ENCODE peak calls at places on chromosomes 12 and 14, in five cellular contexts. B is stimulated activated CD8-positive, alpha-beta memory T cell treated with anti-CD3 and anti-CD28 coated beads, Interleukin-15, amount 100 ng/mL, for 24 hours; M is Right ventricle myocardium superior; W is stimulated activated CD4-positive, alpha-beta T cell treated with anti-CD3 and anti-CD28 coated beads, Interleukin-12 subunit alpha, Interleukin-12 subunit beta, amount 100 ng/mL, for 48 hours; K is NCI-H1436. X is an unnamed sample.

GRCh38 chr14:56300495-56300894 is 182.3 kb downstream of the PELI2 start:
- DNase-seq in M (no peak), B (no peak), K (no peak), W (no peak), X (no peak)

GRCh38 chr14:22118894-22119477 is 445.4 kb upstream of the OR4E1 start:
- DNase-seq in W (no peak), B (no peak), K (no peak), M (no peak), X (no peak)

GRCh38 chr12:58142991-58143390 is 201.6 kb downstream of the ATP23 start:
- DNase-seq in W (no peak), B (no peak), K (no peak), M (no peak), X (no peak)

GRCh38 chr14:71206766-71207371 is 299.6 kb downstream of the PCNX1 start:
- DNase-seq in K (no peak), M (peak; percentile 63), W (no peak), B (no peak), X (no peak)

GRCh38 chr14:78310263-78310662 is 140.1 kb downstream of the NRXN3 start:
- DNase-seq in B (no peak), K (peak; percentile 75), W (no peak), M (no peak), X (no peak)

GRCh38 chr14:49970474-49971147 is 77.7 kb downstream of the ARF6 start:
- DNase-seq in W (no peak), K (no peak), M (no peak), B (no peak), X (no peak)

GRCh38 chr12:101485015-101485414 is 9.9 kb downstream of the SPIC start:
- DNase-seq in W (no peak), K (no peak), M (no peak), B (no peak), X (no peak)

GRCh38 chr12:58995964-58996363 is 75.7 kb upstream of the LRIG3 start:
- DNase-seq in B (no peak), W (no peak), K (no peak), M (no peak), X (no peak)

GRCh38 chr12:79549531-79550271 is 141.1 kb downstream of the PAWR start:
- DNase-seq in B (no peak), K (no peak), M (no peak), W (no peak), X (no peak)

GRCh38 chr14:73025544-73025943 is 1.4 kb downstream of the ZFYVE1 start:
- DNase-seq in M (no peak), B (no peak), W (no peak), K (no peak), X (no peak)

GRCh38 chr12:27781680-27782079 is 1.6 kb upstream of the MANSC4 start:
- DNase-seq in B (no peak), W (no peak), K (no peak), M (no peak), X (no peak)

X was measured in naive thymus-derived CD4-positive, alpha-beta T cell.